ENCODE peak calls at places on chromosomes 13 and 19, in six cellular contexts. D, A, X, F, G and J are unnamed samples.

GRCh38 chr19:10390652-10391286 is 10.4 kb upstream of the TYK2 start:
- DNase-seq in D (peak; percentile 55), A (peak; percentile 77), X (peak; percentile 71), F (peak; percentile 65), G (no peak), J (peak; percentile 69)

GRCh38 chr13:108957369-108958012 is 328.1 kb downstream of the MYO16 start:
- DNase-seq in D (no peak), A (no peak), X (peak; percentile 85), F (no peak), G (no peak), J (no peak)

GRCh38 chr13:52851153-52851962 is 2.9 kb upstream of the PCDH8 start:
- DNase-seq in D (peak; percentile 31), A (no peak), X (no peak), F (peak; percentile 31), G (no peak), J (peak; percentile 79)

GRCh38 chr13:99153219-99153618 is 47.4 kb upstream of the UBAC2 start:
- DNase-seq in D (no peak), A (no peak), X (no peak), F (no peak), G (no peak), J (no peak)

GRCh38 chr19:16233836-16234551 is 36.3 kb downstream of the AP1M1 start:
- DNase-seq in D (no peak), A (no peak), X (no peak), F (no peak), G (no peak), J (no peak)

GRCh38 chr19:33720691-33721682 is 75.7 kb upstream of the KCTD15 start:
- DNase-seq in D (no peak), A (no peak), X (no peak), F (no peak), G (no peak), J (no peak)

GRCh38 chr19:8311461-8312260 is 3.5 kb upstream of the CD320 start:
- DNase-seq in D (no peak), A (no peak), X (no peak), F (peak; percentile 54), G (no peak), J (peak; percentile 74)

GRCh38 chr19:611506-611869 is 21.8 kb downstream of the HCN2 start:
- DNase-seq in D (peak; percentile 71), A (peak; percentile 26), X (peak; percentile 96), F (no peak), G (no peak), J (no peak)

GRCh38 chr19:1651548-1652394 is 644 bp downstream of the TCF3 start:
- DNase-seq in D (peak; percentile 59), A (peak; percentile 42), X (peak; percentile 23), F (peak; percentile 60), G (no peak), J (no peak)

GRCh38 chr13:64078025-64078424 is 2662.4 kb upstream of the PCDH20 start:
- DNase-seq in D (no peak), A (no peak), X (no peak), F (no peak), G (no peak), J (peak; percentile 42)

GRCh38 chr13:50396001-50396400 is 380.8 kb downstream of the KCNRG start:
- DNase-seq in D (no peak), A (no peak), X (no peak), F (no peak), G (no peak), J (no peak)

GRCh38 chr19:40320558-40320935 is 27.6 kb downstream of the C19orf47 start:
- DNase-seq in D (no peak), A (no peak), X (no peak), F (no peak), G (no peak), J (no peak)

GRCh38 chr13:37956536-37956935 is 87.0 kb upstream of the TRPC4 start:
- DNase-seq in D (no peak), A (no peak), X (no peak), F (no peak), G (no peak), J (no peak)

GRCh38 chr13:23876265-23876664 is 12.9 kb downstream of the MIPEP start:
- DNase-seq in D (no peak), A (no peak), X (peak; percentile 23), F (no peak), G (no peak), J (no peak)

GRCh38 chr13:46149272-46150133 is 32.5 kb downstream of the LCP1 start:
- DNase-seq in D (no peak), A (no peak), X (peak; percentile 12), F (no peak), G (no peak), J (no peak)

GRCh38 chr19:48292798-48293197 is 22.9 kb downstream of the ZNF114 start:
- DNase-seq in D (no peak), A (no peak), X (peak; percentile 93), F (no peak), G (no peak), J (no peak)

GRCh38 chr19:17775245-17775927 is 19.6 kb upstream of the B3GNT3 start:
- DNase-seq in D (no peak), A (peak; percentile 32), X (peak; percentile 19), F (no peak), G (no peak), J (no peak)

GRCh38 chr19:10305139-10305806 is 4.3 kb downstream of the ZGLP1 start:
- DNase-seq in D (no peak), A (no peak), X (peak; percentile 73), F (no peak), G (no peak), J (peak; percentile 75)

GRCh38 chr19:18290250-18291018 is 9.0 kb upstream of the JUND start:
- DNase-seq in D (peak; percentile 96), A (peak; percentile 92), X (peak; percentile 52), F (peak; percentile 53), G (no peak), J (peak; percentile 73)

GRCh38 chr19:30525383-30525782 is 153.2 kb downstream of the ZNF536 start:
- DNase-seq in D (no peak), A (no peak), X (no peak), F (no peak), G (no peak), J (no peak)

GRCh38 chr19:42010245-42011126 is 16.5 kb upstream of the ATP1A3 start:
- DNase-seq in D (no peak), A (no peak), X (peak; percentile 60), F (no peak), G (no peak), J (no peak)

GRCh38 chr13:51797664-51798488 is 6.1 kb downstream of the DHRS12 start:
- DNase-seq in D (peak; percentile 56), A (peak; percentile 79), X (peak; percentile 69), F (peak; percentile 46), G (peak; percentile 71), J (no peak)